ENCODE peak calls at places on chromosomes 13 and 19, in four cellular contexts. J is WERI-Rb-1, O is pancreas, N is AG09309. I is an unnamed sample.

GRCh38 chr19:1851581-1852293 is 3.5 kb upstream of the REXO1 start:
- DNase-seq in J (no peak), O (no peak), N (no peak), I (peak; percentile 80)

GRCh38 chr13:106496072-106496997 is 39.1 kb downstream of the EFNB2 start:
- DNase-seq in J (no peak), O (no peak), N (no peak), I (no peak)

GRCh38 chr13:113672002-113672651 is 5.1 kb downstream of the GRK1 start:
- DNase-seq in J (peak; percentile 18), O (no peak), N (no peak), I (no peak)

GRCh38 chr13:50999641-51000040 is 90.0 kb downstream of the RNASEH2B start:
- DNase-seq in J (peak; percentile 9), O (no peak), N (no peak), I (no peak)

GRCh38 chr19:3096902-3097326 is 2.8 kb downstream of the GNA11 start:
- DNase-seq in J (no peak), O (no peak), N (no peak), I (no peak)

GRCh38 chr19:35896643-35897040 is 3.7 kb downstream of the NFKBID start:
- DNase-seq in J (no peak), O (no peak), N (no peak), I (no peak)

GRCh38 chr19:47430041-47430802 is 10.9 kb upstream of the MEIS3 start:
- DNase-seq in J (no peak), O (no peak), N (no peak), I (peak; percentile 64)

GRCh38 chr19:39969266-39969665 is 1.7 kb upstream of the PSMC4 start:
- DNase-seq in J (no peak), O (no peak), N (no peak), I (no peak)

GRCh38 chr13:47945738-47946137 is 55.3 kb downstream of the SUCLA2 start:
- DNase-seq in J (no peak), O (no peak), N (peak; percentile 5), I (no peak)

GRCh38 chr13:95354680-95355487 is 53.6 kb upstream of the ABCC4 start:
- DNase-seq in J (no peak), O (peak; percentile 3), N (no peak), I (no peak)

GRCh38 chr13:25738342-25738771 is 313.5 kb downstream of the SHISA2 start:
- DNase-seq in J (no peak), O (no peak), N (no peak), I (no peak)

GRCh38 chr13:19605161-19605955 is 28.1 kb upstream of the MPHOSPH8 start:
- DNase-seq in J (no peak), O (no peak), N (no peak), I (no peak)

GRCh38 chr13:19597523-19597922 is 35.9 kb upstream of the MPHOSPH8 start:
- DNase-seq in J (no peak), O (no peak), N (peak; percentile 46), I (no peak)

GRCh38 chr13:19604306-19604705 is 29.2 kb upstream of the MPHOSPH8 start:
- DNase-seq in J (no peak), O (no peak), N (no peak), I (no peak)

GRCh38 chr13:19606152-19606551 is 27.3 kb upstream of the MPHOSPH8 start:
- DNase-seq in J (no peak), O (no peak), N (no peak), I (no peak)

GRCh38 chr13:19601749-19602725 is 31.4 kb upstream of the MPHOSPH8 start:
- DNase-seq in J (peak; percentile 78), O (peak; percentile 19), N (no peak), I (peak; percentile 58)
- TF ChIP-seq CTCF in J (peak; percentile 46), O (no peak), N (no peak), I (no peak)

GRCh38 chr19:46373573-46374359 is 26.9 kb downstream of the PPP5C start:
- DNase-seq in J (no peak), O (peak; percentile 96), N (no peak), I (no peak)

GRCh38 chr19:46372901-46373572 is 26.1 kb downstream of the PPP5C start:
- DNase-seq in J (peak; percentile 33), O (no peak), N (no peak), I (no peak)

GRCh38 chr19:46369817-46370216 is 22.9 kb downstream of the PPP5C start:
- DNase-seq in J (no peak), O (no peak), N (no peak), I (no peak)

GRCh38 chr19:46368116-46368515 is 21.2 kb downstream of the PPP5C start:
- DNase-seq in J (peak; percentile 89), O (no peak), N (no peak), I (no peak)

DNA sequence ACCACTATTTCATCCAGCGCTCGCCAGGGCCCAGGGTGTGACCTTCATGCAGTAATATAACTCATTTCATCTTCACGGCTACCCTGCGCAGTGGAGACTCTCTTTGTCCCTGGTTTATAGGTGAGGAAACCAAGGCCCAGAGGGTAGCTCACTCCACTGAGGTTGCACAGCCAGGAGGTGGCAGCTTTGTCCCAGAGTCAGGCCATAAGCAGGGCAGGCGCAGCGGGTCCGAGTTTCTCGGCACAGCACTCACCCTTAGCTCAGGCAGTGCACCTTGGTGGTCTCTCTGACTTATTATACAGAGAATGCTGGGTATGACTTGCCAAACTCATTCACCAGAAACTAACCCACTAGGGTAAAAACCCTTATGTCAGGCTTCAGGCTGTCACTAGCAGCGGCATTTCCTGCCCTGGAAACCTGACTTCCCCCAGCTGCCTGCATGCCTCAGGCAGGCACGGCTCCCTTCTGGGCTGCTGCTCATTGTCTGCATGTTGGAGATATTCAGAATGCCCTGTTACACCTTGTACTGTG is 24.5 kb downstream of the PPP5C start:
- DNase-seq in J (no peak), O (no peak), N (no peak), I (peak; percentile 33)
- TF ChIP-seq CTCF in J (peak; percentile 17), O (no peak), N (no peak), I (no peak)

GRCh38 chr13:24672141-24673132 is 7.8 kb upstream of the ATP12A start:
- DNase-seq in J (peak; percentile 82), O (no peak), N (no peak), I (no peak)

GRCh38 chr13:24668955-24669354 is 11.3 kb upstream of the ATP12A start:
- DNase-seq in J (no peak), O (no peak), N (no peak), I (no peak)

GRCh38 chr13:24670174-24670573 is 10.0 kb upstream of the ATP12A start:
- DNase-seq in J (no peak), O (no peak), N (no peak), I (no peak)

GRCh38 chr13:24671367-24672117 is 8.7 kb upstream of the ATP12A start:
- DNase-seq in J (peak; percentile 82), O (peak; percentile 13), N (peak; percentile 86), I (no peak)

DNA sequence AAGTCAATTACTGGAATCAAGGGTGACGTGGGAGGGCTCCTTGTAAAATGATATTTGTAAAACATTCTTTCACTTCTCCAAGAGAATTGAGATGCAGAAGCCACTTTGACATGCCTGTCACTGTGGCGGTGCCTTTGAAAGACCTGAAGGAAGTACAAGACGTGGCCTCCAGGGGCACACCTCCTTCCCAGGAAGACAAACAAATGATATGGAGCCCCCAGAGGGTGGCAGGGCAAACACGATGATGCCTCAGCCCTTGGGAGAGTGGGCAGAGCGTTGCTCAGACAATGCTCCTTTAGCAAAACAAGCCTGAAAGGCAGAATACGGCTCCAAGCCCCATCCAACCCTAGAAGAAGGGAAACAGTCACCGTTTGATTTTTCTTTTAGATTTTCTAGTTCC is 9.3 kb upstream of the ATP12A start:
- DNase-seq in J (peak; percentile 88), O (no peak), N (no peak), I (peak; percentile 60)
- TF ChIP-seq CTCF in J (peak; percentile 84), O (no peak), N (peak; percentile 32), I (no peak)

DNA sequence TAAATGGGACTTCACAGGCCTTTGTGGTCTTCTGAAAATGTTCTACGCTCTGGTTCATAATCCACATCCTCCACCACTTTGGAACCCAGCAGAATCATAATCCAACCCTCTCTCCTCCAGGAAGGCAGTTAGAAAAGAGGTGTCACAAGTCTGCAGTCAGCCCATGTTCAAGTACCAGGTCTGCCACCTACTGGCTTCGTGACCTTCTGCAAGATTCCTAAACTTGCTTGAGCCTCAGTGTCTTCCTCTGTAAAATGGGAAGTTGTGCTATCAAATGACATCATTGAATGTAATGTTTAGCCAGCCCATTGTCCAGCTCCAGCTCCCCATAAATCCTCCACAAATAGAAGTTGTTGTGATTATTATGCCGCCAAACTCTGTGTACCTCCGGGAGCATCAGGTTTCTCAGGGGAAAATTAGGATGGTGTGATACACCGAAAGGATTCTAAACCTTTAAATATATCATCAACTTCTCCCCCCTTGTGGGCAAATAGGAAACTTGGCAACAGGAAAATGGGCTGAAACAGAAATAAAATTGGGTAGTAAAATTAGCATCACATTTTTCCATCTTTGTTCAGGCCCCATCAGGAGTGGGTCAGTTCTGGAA is 109.7 kb downstream of the NUFIP1 start:
- DNase-seq in J (no peak), O (no peak), N (no peak), I (peak; percentile 34)
- TF ChIP-seq CTCF in J (peak; percentile 35), O (peak; percentile 27), N (peak; percentile 60), I (peak; percentile 44)

GRCh38 chr13:49560270-49561063 is 24.9 kb downstream of the RCBTB1 start:
- DNase-seq in J (peak; percentile 14), O (peak; percentile 66), N (no peak), I (peak; percentile 31)
- TF ChIP-seq CTCF in J (no peak), O (peak; percentile 28), N (peak; percentile 11), I (no peak)

GRCh38 chr13:75366380-75367280 is 115.3 kb downstream of the TBC1D4 start:
- DNase-seq in J (no peak), O (no peak), N (no peak), I (no peak)

GRCh38 chr13:75364131-75364713 is 117.7 kb downstream of the TBC1D4 start:
- DNase-seq in J (no peak), O (no peak), N (no peak), I (no peak)

GRCh38 chr13:75368167-75368566 is 113.8 kb downstream of the TBC1D4 start:
- DNase-seq in J (no peak), O (no peak), N (peak; percentile 83), I (peak; percentile 10)

GRCh38 chr13:75363371-75363770 is 118.6 kb downstream of the TBC1D4 start:
- DNase-seq in J (no peak), O (no peak), N (no peak), I (peak; percentile 16)

DNA sequence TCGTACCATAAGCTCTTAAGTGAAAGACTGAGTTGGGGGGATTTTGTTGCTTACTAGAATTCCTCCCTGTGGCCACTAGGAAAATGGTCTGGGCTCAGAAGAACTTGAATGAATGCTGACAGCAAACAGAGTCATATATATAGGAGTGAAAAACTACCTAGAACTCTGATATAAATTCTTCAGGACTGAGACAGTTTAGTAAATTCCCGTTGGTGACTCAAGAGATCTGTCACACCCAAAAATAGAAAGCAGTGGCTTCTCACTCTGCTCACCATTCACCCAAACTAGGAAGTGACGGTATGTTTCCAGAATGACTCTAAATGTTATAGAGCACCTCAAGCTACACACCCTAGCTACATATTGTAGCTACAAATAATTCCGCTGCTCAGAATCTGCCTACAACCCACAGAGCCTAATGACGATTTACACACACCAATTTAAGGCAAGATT is 116.2 kb downstream of the TBC1D4 start:
- DNase-seq in J (no peak), O (no peak), N (peak; percentile 43), I (peak; percentile 51)
- TF ChIP-seq CTCF in J (no peak), O (no peak), N (peak; percentile 23), I (no peak)